ENCODE peak calls at places on chromosomes 16 and 17, in five cellular contexts. Z is PC-3, U is Karpas-422, D is mammary epithelial cell, Q is osteoblast. K is an unnamed sample. For H3K79me2, the result is how much of the 10 kb centered on the place peaks cover.

GRCh38 chr17:13337864-13338371 is 263.8 kb downstream of the HS3ST3A1 start:
- DNase-seq in Z (peak), U (peak), D (peak), Q (no peak), K (peak)

GRCh38 chr16:89890886-89891657 is 17.7 kb downstream of the TCF25 start:
- DNase-seq in Z (no peak), U (no peak), D (peak), Q (peak), K (no peak)

GRCh38 chr16:4688674-4689045 is 4.7 kb upstream of the NUDT16L1 start:
- DNase-seq in Z (no peak), U (no peak), D (no peak), Q (peak), K (no peak)

GRCh38 chr16:70689035-70689969 is 3.4 kb upstream of the MTSS2 start:
- DNase-seq in Z (no peak), U (no peak), D (no peak), Q (no peak), K (no peak)

GRCh38 chr17:48631693-48632578 is 5.8 kb upstream of the HOXB9 start:
- DNase-seq in Z (no peak), U (no peak), D (no peak), Q (peak), K (no peak)

GRCh38 chr16:20515580-20516179 is 60.5 kb downstream of the ACSM2B start:
- DNase-seq in Z (no peak), U (no peak), D (no peak), Q (peak), K (no peak)

GRCh38 chr16:3490911-3491629 is 4.2 kb downstream of the C16orf90 start:
- DNase-seq in Z (no peak), U (peak), D (no peak), Q (peak), K (no peak)

GRCh38 chr16:27969574-27969973 is 93.9 kb downstream of the GSG1L start:
- DNase-seq in Z (peak), U (no peak), D (peak), Q (no peak), K (peak)

GRCh38 chr17:50144845-50145531 is 5.5 kb downstream of the PPP1R9B start:
- DNase-seq in Z (no peak), U (no peak), D (no peak), Q (peak), K (no peak)

GRCh38 chr16:4801962-4802658 is at the start of gene ROGDI:
- DNase-seq in Z (peak), U (peak), D (peak), Q (peak), K (peak)

GRCh38 chr17:83180264-83180995 is 101.0 kb downstream of the METRNL start:
- DNase-seq in Z (no peak), U (no peak), D (no peak), Q (peak), K (no peak)

GRCh38 chr16:85140455-85141012 is 28.3 kb upstream of the CIBAR2 start:
- DNase-seq in Z (no peak), U (no peak), D (no peak), Q (no peak), K (no peak)

GRCh38 chr16:49441366-49441780 is 67.8 kb downstream of the C16orf78 start:
- DNase-seq in Z (no peak), U (peak), D (no peak), Q (no peak), K (no peak)

GRCh38 chr16:28984619-28985135 is at the start of gene LAT:
- DNase-seq in Z (no peak), U (peak), D (no peak), Q (peak), K (peak)

GRCh38 chr16:82011199-82011641 is at the start of gene SDR42E1:
- DNase-seq in Z (no peak), U (peak), D (peak), Q (peak), K (no peak)

GRCh38 chr17:2337152-2337810 is at the start of gene SGSM2:
- DNase-seq in Z (peak), U (peak), D (no peak), Q (peak), K (peak)

GRCh38 chr17:74010903-74011302 is 192.6 kb upstream of the RPL38 start:
- DNase-seq in Z (no peak), U (no peak), D (no peak), Q (no peak), K (no peak)

GRCh38 chr17:80460286-80460881 is 16.0 kb downstream of the NPTX1 start:
- DNase-seq in Z (no peak), U (no peak), D (no peak), Q (no peak), K (no peak)

DNA sequence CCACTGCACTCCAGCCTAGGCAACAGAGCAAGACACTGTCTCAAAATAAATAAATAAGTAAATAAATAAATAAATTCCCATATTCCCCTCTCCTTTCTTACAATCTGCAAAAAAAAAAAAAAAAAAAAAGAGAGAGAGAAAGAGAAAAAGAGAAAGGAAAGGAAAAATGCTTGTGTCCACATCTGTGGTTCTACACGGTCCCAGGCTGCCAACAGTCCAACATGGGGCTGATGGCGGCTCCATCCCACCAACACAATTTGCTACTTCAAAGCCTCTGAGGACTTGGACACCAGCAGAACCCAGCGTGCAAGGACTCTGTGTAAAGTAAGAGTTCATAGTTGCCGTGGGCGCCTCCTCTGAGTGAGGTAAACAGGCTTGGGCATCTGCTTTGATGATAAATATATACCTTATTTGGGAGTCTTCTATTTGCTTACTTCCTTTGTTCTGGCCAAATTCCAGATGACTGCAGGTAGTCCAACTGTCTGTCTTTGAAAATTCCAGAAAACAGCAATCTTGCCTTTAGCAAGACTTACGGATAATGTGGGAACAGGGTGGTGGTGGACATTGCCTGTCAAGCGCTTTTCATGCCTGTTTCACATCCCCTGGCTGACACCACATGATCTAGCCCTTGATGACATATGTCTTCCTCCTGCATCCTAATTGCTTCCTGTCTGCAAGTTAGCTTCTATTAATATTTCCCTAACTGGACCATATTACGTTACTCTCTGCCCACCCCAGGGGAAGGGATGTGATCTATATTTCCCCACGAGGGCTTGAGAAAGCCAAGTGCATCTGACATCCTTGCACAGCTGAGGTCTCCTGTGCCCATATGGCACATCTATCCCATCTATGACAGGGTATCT is 10.1 kb downstream of the LITAF start:
- DNase-seq in Z (peak), U (no peak), D (no peak), Q (no peak), K (no peak)
- H3K79me2 ChIP-seq in Z (under half), U (under half), D (half or more), Q (half or more), K (half or more)

GRCh38 chr16:69273009-69273408 is 38.1 kb upstream of the VPS4A start:
- DNase-seq in Z (no peak), U (no peak), D (no peak), Q (no peak), K (peak)

GRCh38 chr16:69270395-69270794 is 40.8 kb upstream of the VPS4A start:
- DNase-seq in Z (no peak), U (no peak), D (no peak), Q (no peak), K (no peak)

GRCh38 chr16:69276143-69277115 is 34.7 kb upstream of the VPS4A start:
- DNase-seq in Z (no peak), U (no peak), D (no peak), Q (peak), K (peak)

GRCh38 chr16:69270831-69271230 is 40.3 kb upstream of the VPS4A start:
- DNase-seq in Z (no peak), U (no peak), D (no peak), Q (no peak), K (no peak)

GRCh38 chr16:69274699-69275235 is 36.4 kb upstream of the VPS4A start:
- DNase-seq in Z (no peak), U (no peak), D (no peak), Q (no peak), K (no peak)
- H2AFZ ChIP-seq in Z (no peak), U (no peak), D (no peak), Q (no peak), K (no peak)

GRCh38 chr17:38509008-38509771 is 80.9 kb downstream of the ARHGAP23 start:
- DNase-seq in Z (peak), U (peak), D (peak), Q (peak), K (peak)

GRCh38 chr17:38511126-38512108 is 83.2 kb downstream of the ARHGAP23 start:
- DNase-seq in Z (no peak), U (no peak), D (peak), Q (peak), K (peak)

GRCh38 chr17:38510424-38511125 is 82.3 kb downstream of the ARHGAP23 start:
- DNase-seq in Z (no peak), U (no peak), D (no peak), Q (peak), K (no peak)

GRCh38 chr17:38508570-38508950 is 80.3 kb downstream of the ARHGAP23 start:
- DNase-seq in Z (no peak), U (no peak), D (no peak), Q (peak), K (no peak)

GRCh38 chr17:38509772-38510423 is 81.6 kb downstream of the ARHGAP23 start:
- DNase-seq in Z (no peak), U (no peak), D (no peak), Q (peak), K (no peak)
- H3K27ac ChIP-seq in Z (no peak), U (no peak), D (no peak), Q (no peak), K (no peak)

GRCh38 chr17:21042434-21043295 is at the start of gene USP22:
- DNase-seq in Z (no peak), U (no peak), D (no peak), Q (peak), K (peak)
- H3K79me2 ChIP-seq in Z (half or more), U (under half), D (half or more), Q (half or more), K (under half)